ENCODE peak calls at places on chromosomes 12 and 14, in six cellular contexts. N, R, V, U, Q and H are unnamed samples.

GRCh38 chr12:121637231-121637914 is 11.0 kb downstream of the ORAI1 start:
- DNase-seq in Q (no peak), U (peak; percentile 48), R (no peak), V (no peak), N (peak; percentile 27), H (no peak)

GRCh38 chr12:38890102-38890501 is 15.3 kb downstream of the CPNE8 start:
- DNase-seq in V (peak; percentile 40), R (peak; percentile 37), N (no peak), Q (no peak), U (no peak), H (no peak)

GRCh38 chr14:45253754-45254300 is 825 bp upstream of the MIS18BP1 start:
- DNase-seq in U (no peak), V (peak; percentile 48), N (no peak), Q (no peak), R (no peak), H (no peak)

GRCh38 chr12:9344540-9344939 is 136.3 kb upstream of the PZP start:
- DNase-seq in R (no peak), Q (no peak), V (peak; percentile 45), U (no peak), N (no peak), H (no peak)

GRCh38 chr12:28340261-28340660 is 150.0 kb downstream of the CCDC91 start:
- DNase-seq in V (peak; percentile 31), N (no peak), Q (no peak), R (no peak), U (no peak), H (no peak)

GRCh38 chr12:113479578-113480335 is 8.1 kb upstream of the LHX5 start:
- DNase-seq in V (peak; percentile 15), U (no peak), R (peak; percentile 75), Q (peak; percentile 1), N (peak; percentile 36), H (peak; percentile 54)

GRCh38 chr12:1890119-1890703 is 28.2 kb downstream of the CACNA2D4 start:
- DNase-seq in V (no peak), N (no peak), Q (no peak), U (no peak), R (no peak), H (no peak)

GRCh38 chr12:59651230-59651920 is 55.5 kb downstream of the SLC16A7 start:
- DNase-seq in R (no peak), U (no peak), V (peak; percentile 31), Q (no peak), N (no peak), H (no peak)

GRCh38 chr12:21604245-21605101 is at the start of gene GYS2:
- DNase-seq in R (no peak), U (no peak), Q (no peak), V (no peak), N (no peak), H (no peak)

GRCh38 chr14:88473791-88474190 is 81.0 kb downstream of the PTPN21 start:
- DNase-seq in V (no peak), U (no peak), Q (no peak), N (no peak), R (no peak), H (no peak)

GRCh38 chr12:41011939-41012338 is 176.2 kb upstream of the PDZRN4 start:
- DNase-seq in U (no peak), R (no peak), Q (no peak), N (no peak), V (no peak), H (peak; percentile 10)

GRCh38 chr14:65792208-65792905 is 379.8 kb downstream of the FUT8 start:
- DNase-seq in V (peak; percentile 29), Q (no peak), N (no peak), R (no peak), U (no peak), H (no peak)

GRCh38 chr12:89351489-89352241 is 636 bp downstream of the DUSP6 start:
- DNase-seq in R (peak; percentile 40), U (no peak), V (no peak), Q (no peak), N (peak; percentile 42), H (no peak)

GRCh38 chr12:94951071-94951639 is 52.3 kb downstream of the NDUFA12 start:
- DNase-seq in U (no peak), Q (no peak), V (no peak), R (no peak), N (no peak), H (no peak)

GRCh38 chr12:49664591-49665146 is 41.3 kb downstream of the PRPF40B start:
- DNase-seq in N (no peak), R (no peak), U (no peak), Q (no peak), V (no peak), H (no peak)

GRCh38 chr12:632102-632696 is 31.0 kb downstream of the NINJ2 start:
- DNase-seq in U (no peak), Q (no peak), R (no peak), N (no peak), V (peak; percentile 76), H (no peak)

GRCh38 chr12:39426636-39427245 is 16.2 kb downstream of the KIF21A start:
- DNase-seq in R (no peak), V (peak; percentile 86), Q (no peak), N (no peak), U (no peak), H (no peak)

GRCh38 chr14:21711360-21711961 is 37.8 kb upstream of the OR4E1 start:
- DNase-seq in N (no peak), V (peak; percentile 57), Q (no peak), R (peak; percentile 33), U (peak; percentile 2), H (peak; percentile 79)

GRCh38 chr14:28767851-28768548 is 1.4 kb downstream of the FOXG1 start:
- DNase-seq in R (peak; percentile 45), Q (no peak), N (no peak), V (no peak), U (no peak), H (no peak)

GRCh38 chr14:92848941-92849340 is 54.8 kb downstream of the GOLGA5 start:
- DNase-seq in N (no peak), U (no peak), V (no peak), Q (no peak), R (no peak), H (no peak)

GRCh38 chr14:91977909-91978308 is 30.4 kb upstream of the FBLN5 start:
- DNase-seq in N (no peak), U (no peak), Q (no peak), V (peak; percentile 73), R (no peak), H (no peak)

GRCh38 chr12:21666722-21667121 is 9.1 kb upstream of the LDHB start:
- DNase-seq in Q (no peak), V (no peak), U (no peak), N (no peak), R (no peak), H (no peak)

GRCh38 chr12:38983117-38983571 is 77.8 kb upstream of the CPNE8 start:
- DNase-seq in U (no peak), N (no peak), V (no peak), R (no peak), Q (no peak), H (no peak)

GRCh38 chr12:46674126-46674525 is 151.7 kb downstream of the SLC38A4 start:
- DNase-seq in R (no peak), U (no peak), N (no peak), Q (no peak), V (no peak), H (no peak)

GRCh38 chr12:74541074-74541473 is 3.4 kb downstream of the ATXN7L3B start:
- DNase-seq in N (no peak), Q (no peak), R (no peak), V (no peak), U (no peak), H (no peak)

GRCh38 chr12:26276709-26277108 is 81.3 kb downstream of the SSPN start:
- DNase-seq in R (no peak), V (peak; percentile 37), N (no peak), U (no peak), Q (no peak), H (no peak)

GRCh38 chr14:90398841-90399540 is 2.2 kb downstream of the CALM1 start:
- DNase-seq in Q (no peak), U (no peak), R (no peak), N (no peak), V (no peak), H (no peak)

GRCh38 chr12:12622418-12622817 is 10.7 kb downstream of the CREBL2 start:
- DNase-seq in U (no peak), R (no peak), V (no peak), N (no peak), Q (no peak), H (no peak)

GRCh38 chr12:26373606-26374495 is 178.5 kb downstream of the SSPN start:
- DNase-seq in V (peak; percentile 14), N (no peak), Q (no peak), R (no peak), U (no peak), H (no peak)

GRCh38 chr14:94126800-94127199 is 2.6 kb downstream of the IFI27L2 start:
- DNase-seq in V (no peak), R (no peak), Q (no peak), U (no peak), N (no peak), H (no peak)

GRCh38 chr12:77124767-77125166 is 59.4 kb upstream of the E2F7 start:
- DNase-seq in V (peak; percentile 87), Q (no peak), R (no peak), U (no peak), N (no peak), H (no peak)

GRCh38 chr14:103890052-103890371 is 38.2 kb upstream of the TDRD9 start:
- DNase-seq in R (no peak), N (no peak), Q (no peak), U (no peak), V (no peak), H (no peak)

GRCh38 chr12:116010467-116010866 is 267.0 kb downstream of the MED13L start:
- DNase-seq in Q (no peak), N (no peak), V (no peak), R (no peak), U (no peak), H (no peak)

GRCh38 chr12:126944684-126945083 is 1322.3 kb upstream of the TMEM132C start:
- DNase-seq in U (no peak), R (no peak), V (no peak), N (no peak), Q (no peak), H (no peak)

GRCh38 chr14:32254952-32255679 is 52.0 kb upstream of the RNU6-8 start:
- DNase-seq in V (peak; percentile 75), N (peak; percentile 50), U (no peak), Q (peak; percentile 47), R (peak; percentile 70), H (peak; percentile 72)

GRCh38 chr12:132271755-132272092 is 57.7 kb downstream of the GALNT9 start:
- DNase-seq in V (no peak), N (no peak), Q (no peak), U (no peak), R (no peak), H (no peak)